ENCODE peak calls at places on chromosomes 7 and 10, in six cellular contexts. Q, Z, Y, V, L and X are unnamed samples.

GRCh38 chr7:139230078-139230477 is 959 bp upstream of the UBN2 start:
- DNase-seq in Q (no peak), Z (peak; percentile 13), Y (no peak), V (no peak), L (no peak), X (no peak)

GRCh38 chr7:87797798-87798403 is 78.3 kb downstream of the SLC25A40 start:
- DNase-seq in Q (no peak), Z (peak; percentile 48), Y (peak; percentile 62), V (peak; percentile 73), L (peak; percentile 45), X (peak; percentile 76)

GRCh38 chr7:138934861-138935260 is 46.3 kb downstream of the KIAA1549 start:
- DNase-seq in Q (no peak), Z (peak; percentile 14), Y (no peak), V (peak; percentile 81), L (no peak), X (peak; percentile 44)

GRCh38 chr10:11272915-11273389 is 255.3 kb downstream of the CELF2 start:
- DNase-seq in Q (no peak), Z (no peak), Y (no peak), V (no peak), L (peak; percentile 64), X (no peak)

GRCh38 chr7:132455306-132455705 is 121.0 kb downstream of the PLXNA4 start:
- DNase-seq in Q (no peak), Z (no peak), Y (no peak), V (no peak), L (no peak), X (no peak)

GRCh38 chr10:454860-455259 is 234.6 kb downstream of the DIP2C start:
- DNase-seq in Q (no peak), Z (no peak), Y (peak; percentile 79), V (peak; percentile 67), L (no peak), X (no peak)

GRCh38 chr10:71094712-71095390 is 117.5 kb upstream of the UNC5B start:
- DNase-seq in Q (peak; percentile 7), Z (no peak), Y (no peak), V (no peak), L (no peak), X (no peak)

GRCh38 chr7:5183155-5183554 is 6.9 kb upstream of the WIPI2 start:
- DNase-seq in Q (no peak), Z (no peak), Y (no peak), V (no peak), L (no peak), X (no peak)

GRCh38 chr10:92662852-92663251 is 26.9 kb upstream of the HHEX start:
- DNase-seq in Q (peak; percentile 14), Z (no peak), Y (peak; percentile 23), V (peak; percentile 13), L (no peak), X (no peak)

GRCh38 chr10:116169782-116170181 is 103.2 kb downstream of the GFRA1 start:
- DNase-seq in Q (no peak), Z (no peak), Y (no peak), V (no peak), L (no peak), X (no peak)

GRCh38 chr10:103429647-103430046 is 22.5 kb downstream of the CALHM2 start:
- DNase-seq in Q (no peak), Z (no peak), Y (no peak), V (no peak), L (no peak), X (no peak)

GRCh38 chr10:11434323-11434722 is 177.1 kb downstream of the USP6NL start:
- DNase-seq in Q (peak; percentile 60), Z (peak; percentile 16), Y (no peak), V (no peak), L (no peak), X (peak; percentile 23)

GRCh38 chr10:99527526-99528255 is 5.1 kb upstream of the NKX2-3 start:
- DNase-seq in Q (no peak), Z (no peak), Y (no peak), V (peak; percentile 56), L (no peak), X (no peak)

GRCh38 chr7:103348452-103348851 is 1.0 kb downstream of the PSMC2 start:
- DNase-seq in Q (no peak), Z (no peak), Y (no peak), V (peak; percentile 13), L (no peak), X (peak; percentile 25)

GRCh38 chr10:34954142-34954541 is 136.0 kb downstream of the CUL2 start:
- DNase-seq in Q (no peak), Z (no peak), Y (no peak), V (no peak), L (no peak), X (no peak)

GRCh38 chr7:78301361-78301760 is 502.8 kb downstream of the PHTF2 start:
- DNase-seq in Q (no peak), Z (no peak), Y (no peak), V (no peak), L (no peak), X (no peak)

GRCh38 chr10:78924319-78925003 is 144.3 kb upstream of the ZMIZ1 start:
- DNase-seq in Q (no peak), Z (no peak), Y (no peak), V (no peak), L (no peak), X (no peak)

GRCh38 chr7:105352018-105352612 is 36.6 kb downstream of the SRPK2 start:
- DNase-seq in Q (no peak), Z (no peak), Y (no peak), V (peak; percentile 81), L (peak; percentile 93), X (peak; percentile 99)

GRCh38 chr10:58066126-58066525 is 201.6 kb downstream of the IPMK start:
- DNase-seq in Q (no peak), Z (no peak), Y (no peak), V (no peak), L (no peak), X (no peak)

GRCh38 chr7:73746378-73746777 is 7.8 kb upstream of the ABHD11 start:
- DNase-seq in Q (no peak), Z (no peak), Y (no peak), V (no peak), L (no peak), X (no peak)

GRCh38 chr7:25852249-25852994 is 299.6 kb upstream of the NFE2L3 start:
- DNase-seq in Q (no peak), Z (no peak), Y (no peak), V (no peak), L (no peak), X (peak; percentile 96)

GRCh38 chr7:56051339-56052191 is at the start of the genes CCT6A and PSPH:
- DNase-seq in Q (peak; percentile 95), Z (peak; percentile 96), Y (peak; percentile 98), V (peak; percentile 99), L (peak; percentile 87), X (peak; percentile 100)
- TF ChIP-seq POLR2A in Q (peak; percentile 92), Z (peak; percentile 80), Y (peak; percentile 96), V (peak; percentile 88), L (peak; percentile 91), X (peak; percentile 90)

DNA sequence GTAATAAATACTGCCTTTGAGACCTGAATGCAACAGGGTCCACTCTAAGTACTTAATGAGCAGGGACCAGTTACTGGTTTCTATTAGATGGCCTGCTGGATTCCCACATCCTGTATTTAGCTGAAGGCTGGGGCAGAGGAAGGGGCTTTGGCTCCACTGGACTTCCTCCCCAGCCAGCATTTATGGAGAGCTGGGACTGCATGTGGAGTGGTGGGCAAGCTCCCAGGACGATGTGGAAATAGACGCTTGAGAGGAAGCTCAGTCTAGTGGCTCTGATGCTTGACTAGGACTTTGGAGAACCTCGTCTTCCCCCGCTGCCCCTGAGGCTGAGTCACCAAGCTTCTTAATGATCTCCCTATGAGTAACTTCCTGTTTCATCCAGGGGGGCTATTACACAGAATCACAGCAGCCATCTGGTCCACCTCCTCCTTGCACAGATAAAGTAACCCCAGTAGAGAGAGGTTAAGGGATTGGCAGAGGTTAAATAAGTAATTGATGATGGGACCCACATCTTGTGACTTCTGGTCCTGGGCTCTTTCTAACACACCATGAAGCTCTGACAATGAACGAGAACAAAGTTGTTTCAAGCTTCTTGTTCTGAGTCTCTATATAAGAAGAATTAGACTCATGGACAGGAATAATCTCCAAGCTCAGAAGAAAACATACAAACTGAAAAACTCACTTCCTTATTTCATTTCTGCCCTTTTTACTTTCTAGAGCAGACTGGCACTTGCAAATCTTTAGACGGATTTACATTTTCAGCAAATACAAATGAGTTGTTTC is 126.2 kb downstream of the PRPF18 start:
- DNase-seq in Q (peak; percentile 52), Z (no peak), Y (peak; percentile 60), V (peak; percentile 96), L (peak; percentile 82), X (peak; percentile 89)
- TF ChIP-seq MAX in Q (no peak), Z (no peak), Y (no peak), V (peak; percentile 3), L (no peak), X (no peak)

GRCh38 chr10:132144086-132144485 is 42.7 kb upstream of the DPYSL4 start:
- DNase-seq in Q (no peak), Z (no peak), Y (no peak), V (no peak), L (no peak), X (no peak)

GRCh38 chr10:132146941-132147915 is 39.5 kb upstream of the DPYSL4 start:
- DNase-seq in Q (no peak), Z (no peak), Y (no peak), V (no peak), L (no peak), X (no peak)

GRCh38 chr10:132145521-132146185 is 41.1 kb upstream of the DPYSL4 start:
- DNase-seq in Q (no peak), Z (no peak), Y (no peak), V (no peak), L (no peak), X (no peak)

GRCh38 chr10:132145002-132145401 is 41.7 kb upstream of the DPYSL4 start:
- DNase-seq in Q (no peak), Z (no peak), Y (no peak), V (no peak), L (no peak), X (no peak)

DNA sequence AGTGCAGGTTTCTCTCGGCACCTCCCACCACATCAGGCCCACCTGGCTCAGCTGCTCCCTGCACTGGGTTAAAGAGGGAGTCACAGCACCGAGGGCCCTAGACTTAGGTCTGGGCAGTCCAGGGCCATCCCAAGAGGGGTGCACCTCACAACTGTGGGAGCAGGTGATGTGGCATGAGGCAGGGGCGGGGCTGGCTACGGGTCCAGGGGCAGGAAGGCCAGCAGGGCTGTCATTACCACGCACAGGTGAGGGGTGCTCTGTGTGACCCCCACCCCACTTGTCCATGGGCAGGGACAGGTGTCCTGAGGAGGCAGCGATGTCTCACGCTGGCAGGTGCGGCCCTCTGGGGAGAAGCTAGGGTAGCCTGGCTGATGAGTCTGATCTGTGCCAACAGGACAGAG is 40.5 kb upstream of the DPYSL4 start:
- DNase-seq in Q (no peak), Z (no peak), Y (no peak), V (no peak), L (no peak), X (no peak)
- TF ChIP-seq MYC in Q (no peak), Z (no peak), Y (no peak), V (no peak), L (no peak), X (no peak)

DNA sequence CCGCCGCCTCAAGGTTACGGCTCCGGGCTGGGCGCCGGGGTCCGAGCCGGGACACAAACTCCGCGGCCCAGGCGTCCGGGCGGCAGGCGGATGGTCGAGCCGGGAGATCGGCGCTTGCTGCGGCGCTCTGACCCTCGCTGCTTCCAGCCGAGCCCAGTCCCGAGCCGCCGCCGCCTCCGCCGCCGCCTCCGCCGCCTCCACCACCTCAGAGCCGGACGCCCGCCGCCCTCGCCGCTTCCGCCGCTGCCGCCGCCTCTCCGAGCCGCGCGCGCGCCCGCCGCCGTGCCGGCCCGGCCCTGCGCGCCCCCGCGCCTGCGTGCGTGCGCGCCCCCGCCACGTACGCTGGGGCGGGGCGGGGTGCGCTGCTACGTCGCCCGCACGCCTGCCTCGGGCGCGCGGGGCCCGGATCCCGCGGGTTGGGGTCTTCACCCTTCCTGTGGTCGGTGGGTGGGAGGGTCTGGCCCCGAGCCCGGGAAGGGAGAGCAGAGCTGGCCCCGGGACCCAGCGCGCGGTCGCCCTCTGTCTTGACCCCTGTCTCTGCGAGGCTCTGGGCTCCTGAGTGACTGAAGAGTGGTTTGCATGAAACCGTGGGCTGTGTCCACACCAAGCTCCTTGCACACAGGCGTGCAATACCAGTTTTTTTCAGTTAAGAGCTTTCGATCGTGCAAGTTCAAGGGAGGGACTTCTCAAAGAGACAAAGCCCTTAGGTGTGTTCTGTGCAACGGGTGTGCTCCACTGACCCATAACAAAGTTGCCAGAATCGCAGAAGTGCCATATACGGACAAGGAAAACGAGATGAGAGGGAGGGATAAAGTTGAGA is at the start of gene SMURF1:
- DNase-seq in Q (peak; percentile 92), Z (peak; percentile 23), Y (peak; percentile 69), V (peak; percentile 70), L (no peak), X (peak; percentile 84)
- TF ChIP-seq POLR2A in Q (peak; percentile 86), Z (peak; percentile 40), Y (peak; percentile 79), V (peak; percentile 85), L (peak; percentile 80), X (peak; percentile 98)